ENCODE peak calls at places on chromosomes 11 and 22, in six cellular contexts. Y is lower leg skin, V is ovary, J is type B pancreatic cell, O is omental fat pad, Q is H9. K is an unnamed sample.

GRCh38 chr11:3637201-3637600 is 4.6 kb downstream of the ART5 start:
- DNase-seq in Y (no peak), V (no peak), J (no peak), O (no peak), Q (no peak), K (no peak)

GRCh38 chr22:49727881-49728563 is 99.7 kb downstream of the BRD1 start:
- DNase-seq in Y (peak), V (no peak), J (peak), O (no peak), Q (no peak), K (no peak)

GRCh38 chr11:24356501-24356900 is 140.4 kb upstream of the LUZP2 start:
- DNase-seq in Y (no peak), V (no peak), J (no peak), O (no peak), Q (no peak), K (no peak)

GRCh38 chr11:13928566-13929251 is 33.8 kb upstream of the SPON1 start:
- DNase-seq in Y (no peak), V (no peak), J (no peak), O (no peak), Q (no peak), K (no peak)

GRCh38 chr11:17076517-17077239 is 789 bp downstream of the RPS13 start:
- DNase-seq in Y (no peak), V (no peak), J (no peak), O (no peak), Q (no peak), K (no peak)

GRCh38 chr11:95524328-95525036 is 265.1 kb downstream of the FAM76B start:
- DNase-seq in Y (no peak), V (no peak), J (no peak), O (no peak), Q (no peak), K (no peak)

GRCh38 chr11:13984616-13985474 is 22.3 kb downstream of the SPON1 start:
- DNase-seq in Y (no peak), V (no peak), J (no peak), O (no peak), Q (no peak), K (no peak)

GRCh38 chr11:13462311-13462927 is 603 bp downstream of the BTBD10 start:
- DNase-seq in Y (peak), V (no peak), J (no peak), O (peak), Q (peak), K (no peak)

GRCh38 chr11:127066426-127067090 is 66.0 kb upstream of the KIRREL3 start:
- DNase-seq in Y (no peak), V (no peak), J (no peak), O (no peak), Q (no peak), K (no peak)

GRCh38 chr22:30297276-30298004 is 8.1 kb upstream of the CASTOR1 start:
- DNase-seq in Y (no peak), V (no peak), J (no peak), O (no peak), Q (no peak), K (no peak)

GRCh38 chr22:22773979-22774738 is 113.5 kb upstream of the IGLL5 start:
- DNase-seq in Y (peak), V (no peak), J (peak), O (no peak), Q (no peak), K (no peak)

GRCh38 chr11:65225284-65226102 is 36.3 kb upstream of the POLA2 start:
- DNase-seq in Y (peak), V (peak), J (no peak), O (no peak), Q (peak), K (no peak)

GRCh38 chr22:47199949-47200272 is 437.5 kb downstream of the TBC1D22A start:
- DNase-seq in Y (no peak), V (no peak), J (no peak), O (no peak), Q (no peak), K (no peak)

GRCh38 chr11:117020287-117020686 is 77.9 kb downstream of the SIK3 start:
- DNase-seq in Y (no peak), V (no peak), J (no peak), O (no peak), Q (no peak), K (no peak)

GRCh38 chr11:114496915-114497314 is 57.6 kb downstream of the REXO2 start:
- DNase-seq in Y (no peak), V (no peak), J (no peak), O (no peak), Q (no peak), K (no peak)

GRCh38 chr11:37504925-37505324 is 906.9 kb upstream of the RAG2 start:
- DNase-seq in Y (no peak), V (no peak), J (no peak), O (no peak), Q (no peak), K (no peak)

GRCh38 chr11:9825895-9826294 is 162.0 kb downstream of the SWAP70 start:
- DNase-seq in Y (no peak), V (no peak), J (no peak), O (no peak), Q (no peak), K (no peak)

GRCh38 chr11:67504023-67504949 is 877 bp downstream of the PITPNM1 start:
- DNase-seq in Y (no peak), V (no peak), J (no peak), O (no peak), Q (no peak), K (peak)

GRCh38 chr22:29147241-29147919 is 58.3 kb upstream of the EMID1 start:
- DNase-seq in Y (no peak), V (no peak), J (no peak), O (no peak), Q (peak), K (no peak)

GRCh38 chr22:31138126-31138525 is 2.2 kb downstream of the PLA2G3 start:
- DNase-seq in Y (no peak), V (no peak), J (no peak), O (no peak), Q (peak), K (no peak)

GRCh38 chr11:12792590-12792989 is 118.4 kb downstream of the TEAD1 start:
- DNase-seq in Y (no peak), V (no peak), J (no peak), O (no peak), Q (no peak), K (no peak)

GRCh38 chr11:46675288-46675851 is 25.0 kb downstream of the ARHGAP1 start:
- DNase-seq in Y (peak), V (no peak), J (no peak), O (peak), Q (no peak), K (no peak)

GRCh38 chr11:117199061-117199915 is at the start of gene TAGLN:
- DNase-seq in Y (peak), V (peak), J (no peak), O (peak), Q (peak), K (no peak)

GRCh38 chr11:17526326-17526725 is 17.9 kb downstream of the USH1C start:
- DNase-seq in Y (no peak), V (no peak), J (no peak), O (no peak), Q (no peak), K (no peak)

GRCh38 chr11:120125005-120125404 is 12.9 kb downstream of the TRIM29 start:
- DNase-seq in Y (no peak), V (no peak), J (no peak), O (no peak), Q (no peak), K (no peak)

GRCh38 chr22:17217179-17217578 is 2.1 kb downstream of the ADA2 start:
- DNase-seq in Y (no peak), V (no peak), J (no peak), O (no peak), Q (no peak), K (no peak)

GRCh38 chr11:109140426-109140825 is 281.6 kb upstream of the C11orf87 start:
- DNase-seq in Y (no peak), V (no peak), J (no peak), O (no peak), Q (no peak), K (no peak)

GRCh38 chr11:96207459-96208449 is 135.2 kb downstream of the MAML2 start:
- DNase-seq in Y (no peak), V (no peak), J (no peak), O (no peak), Q (no peak), K (no peak)

GRCh38 chr11:120869097-120869496 is 154.8 kb upstream of the TBCEL start:
- DNase-seq in Y (no peak), V (no peak), J (no peak), O (no peak), Q (no peak), K (no peak)

GRCh38 chr11:94773842-94774241 is 5.7 kb downstream of the AMOTL1 start:
- DNase-seq in Y (no peak), V (no peak), J (no peak), O (no peak), Q (no peak), K (no peak)

GRCh38 chr22:22458896-22459588 is 49.5 kb downstream of the ZNF280B start:
- DNase-seq in Y (no peak), V (no peak), J (no peak), O (no peak), Q (no peak), K (no peak)

GRCh38 chr22:21923163-21923561 is 29.5 kb downstream of the PPM1F start:
- DNase-seq in Y (no peak), V (no peak), J (peak), O (no peak), Q (no peak), K (no peak)

GRCh38 chr22:36505998-36506635 is 723 bp downstream of the FOXRED2 start:
- DNase-seq in Y (no peak), V (peak), J (no peak), O (no peak), Q (peak), K (no peak)

GRCh38 chr22:45058622-45058912 is 48.8 kb upstream of the PHF21B start:
- DNase-seq in Y (no peak), V (no peak), J (no peak), O (no peak), Q (no peak), K (no peak)

GRCh38 chr11:44032304-44033085 is 15.3 kb upstream of the ACCSL start:
- DNase-seq in Y (no peak), V (no peak), J (peak), O (no peak), Q (no peak), K (no peak)

GRCh38 chr11:36817336-36817965 is 219.4 kb upstream of the RAG2 start:
- DNase-seq in Y (no peak), V (no peak), J (no peak), O (no peak), Q (no peak), K (no peak)

GRCh38 chr11:113293936-113294335 is 20.4 kb upstream of the TTC12 start:
- DNase-seq in Y (no peak), V (no peak), J (no peak), O (no peak), Q (no peak), K (no peak)

GRCh38 chr11:70482529-70482917 is 84.2 kb downstream of the CTTN start:
- DNase-seq in Y (no peak), V (no peak), J (no peak), O (no peak), Q (no peak), K (no peak)

GRCh38 chr11:67646535-67647336 is 3.8 kb downstream of the ACY3 start:
- DNase-seq in Y (peak), V (no peak), J (no peak), O (no peak), Q (peak), K (no peak)

DNA sequence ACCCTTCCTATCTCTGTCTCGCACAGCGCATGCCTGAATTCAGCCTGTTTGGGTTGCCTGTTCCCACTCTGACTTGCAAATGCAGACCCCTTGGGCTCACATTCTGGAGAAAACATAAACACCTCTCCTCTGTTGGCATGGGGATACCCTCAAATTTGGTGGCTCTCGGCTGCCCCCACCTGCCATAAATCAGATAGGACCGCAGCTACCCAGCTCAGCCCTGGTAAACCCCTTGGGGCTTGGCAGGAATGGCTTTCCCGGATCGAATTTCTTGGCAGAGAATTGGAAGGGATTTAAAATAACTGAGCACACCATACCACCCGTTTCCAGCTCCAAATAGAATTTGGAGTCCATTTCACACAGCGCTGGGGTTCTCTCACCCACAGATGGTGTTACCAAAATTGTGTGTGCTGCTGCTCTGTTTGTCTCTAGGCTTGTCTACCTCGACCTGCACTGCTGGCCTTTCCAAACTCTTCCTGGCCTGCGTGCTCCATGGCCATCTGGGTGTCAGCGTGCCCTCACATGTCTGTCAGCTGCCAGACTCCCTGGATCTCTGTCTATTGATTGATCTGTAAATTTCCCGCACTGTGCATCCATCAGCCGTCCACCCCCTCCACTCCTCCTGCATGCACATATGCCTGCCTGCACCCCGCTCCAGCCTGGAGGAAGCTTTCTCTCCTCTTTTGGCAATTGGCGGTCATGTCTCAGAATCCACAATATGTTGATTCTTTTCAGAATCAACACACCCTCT is 134.0 kb downstream of the NTM start:
- DNase-seq in Y (no peak), V (no peak), J (no peak), O (no peak), Q (peak), K (no peak)
- TF ChIP-seq CTCF in Y (no peak), V (no peak), J (peak), O (no peak), Q (peak), K (no peak)

DNA sequence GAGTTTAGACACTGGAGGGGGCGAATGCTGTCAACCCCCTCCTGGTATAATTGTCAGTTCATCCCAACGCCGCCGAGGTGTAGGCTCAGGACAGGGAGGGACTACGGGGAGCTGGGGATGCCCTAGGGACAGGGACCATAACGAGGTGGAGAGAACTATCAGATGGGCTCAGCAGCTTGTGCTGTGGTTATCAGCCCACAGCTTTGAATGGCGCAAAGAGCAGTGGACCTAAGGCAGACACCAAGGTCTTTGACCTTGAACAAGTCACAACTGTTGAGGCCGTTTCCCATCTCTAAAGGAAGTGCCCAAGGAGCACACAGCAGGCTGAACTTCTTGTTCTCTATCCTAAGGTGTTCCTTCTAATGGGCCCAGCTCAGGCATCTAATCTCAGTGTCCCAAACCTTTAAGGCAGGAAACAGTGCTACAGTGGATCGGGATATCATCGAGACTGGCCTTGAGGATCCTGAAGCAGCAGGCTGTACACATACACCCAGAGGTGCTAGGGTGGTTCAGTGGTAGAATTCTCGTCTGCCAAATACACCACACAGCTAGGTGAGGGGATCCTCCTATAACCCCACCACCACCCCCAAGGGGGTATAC is 993 bp upstream of the TUT1 start:
- DNase-seq in Y (no peak), V (no peak), J (no peak), O (no peak), Q (no peak), K (no peak)
- TF ChIP-seq CTCF in Y (no peak), V (no peak), J (no peak), O (no peak), Q (no peak), K (no peak)

GRCh38 chr11:59176330-59176729 is 4.4 kb downstream of the DTX4 start:
- DNase-seq in Y (no peak), V (no peak), J (no peak), O (no peak), Q (no peak), K (no peak)

GRCh38 chr11:59174664-59175033 is 2.7 kb downstream of the DTX4 start:
- DNase-seq in Y (no peak), V (no peak), J (no peak), O (no peak), Q (no peak), K (no peak)

GRCh38 chr11:59173080-59173963 is 1.4 kb downstream of the DTX4 start:
- DNase-seq in Y (peak), V (peak), J (no peak), O (no peak), Q (peak), K (no peak)

GRCh38 chr11:59173964-59174663 is 2.2 kb downstream of the DTX4 start:
- DNase-seq in Y (no peak), V (no peak), J (no peak), O (no peak), Q (peak), K (no peak)

GRCh38 chr11:59175104-59175503 is 3.2 kb downstream of the DTX4 start:
- DNase-seq in Y (no peak), V (no peak), J (no peak), O (no peak), Q (no peak), K (no peak)
- TF ChIP-seq CTCF in Y (no peak), V (no peak), J (no peak), O (no peak), Q (no peak), K (no peak)

DNA sequence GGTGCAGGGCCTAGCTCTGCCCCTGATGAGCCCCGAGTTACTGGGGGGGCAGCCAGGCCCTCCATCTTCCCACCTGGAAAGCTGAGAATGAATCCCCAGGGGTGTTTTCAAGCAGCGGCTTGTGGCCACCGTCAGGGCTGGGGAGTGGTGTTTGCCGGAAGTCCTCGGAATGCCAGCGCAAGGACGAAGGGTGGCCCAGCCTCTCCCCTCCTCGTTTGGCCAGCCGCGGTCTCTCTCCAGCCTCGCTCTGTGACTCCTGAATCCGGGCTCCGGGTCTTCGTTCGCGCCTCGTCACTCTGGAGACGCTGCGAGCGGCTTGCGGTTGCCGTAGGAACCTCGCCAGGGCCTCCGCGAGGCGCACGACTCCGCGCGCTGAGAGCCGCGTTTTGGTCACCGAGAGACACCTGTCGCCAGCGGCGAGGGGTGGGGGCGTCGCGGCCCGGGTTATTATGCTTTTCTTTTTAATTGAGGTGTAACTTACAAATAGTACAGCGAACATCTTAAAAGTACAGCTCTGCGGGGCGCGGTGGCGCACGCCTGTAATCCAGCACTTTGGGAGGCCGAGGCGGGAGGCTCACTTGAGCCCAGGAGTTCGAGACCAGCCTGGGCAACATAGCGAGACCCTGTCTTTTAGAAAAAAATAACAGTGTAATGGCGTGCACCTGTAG is 6.3 kb upstream of the KDELR3 start:
- DNase-seq in Y (peak), V (peak), J (peak), O (peak), Q (peak), K (peak)
- TF ChIP-seq CTCF in Y (no peak), V (no peak), J (no peak), O (no peak), Q (no peak), K (no peak)